ENCODE peak calls at places on chromosomes 5 and 9, in nine cellular contexts. One of them, this sample, is unnamed.

GRCh38 chr9:12696931-12697622 is 3.9 kb downstream of the TYRP1 start:
- DNase-seq in sciatic nerve: no peak
- DNase-seq in choroid plexus epithelial cell: no peak
- DNase-seq in cardiac fibroblast: no peak
- DNase-seq in memory B cell: no peak
- DNase-seq in posterior cingulate gyrus: no peak
- DNase-seq in kidney tubule cell: no peak
- DNase-seq in activated CD4-positive, alpha-beta T cell treated with anti-CD3 and anti-CD28 coated beads for 48 hours: no peak
- DNase-seq in chondrocyte: no peak
- DNase-seq in this sample: no peak

GRCh38 chr5:169717298-169717697 is 80.2 kb downstream of the DOCK2 start:
- DNase-seq in sciatic nerve: no peak
- DNase-seq in choroid plexus epithelial cell: peak; percentile 35
- DNase-seq in cardiac fibroblast: peak; percentile 80
- DNase-seq in memory B cell: no peak
- DNase-seq in posterior cingulate gyrus: no peak
- DNase-seq in kidney tubule cell: peak; percentile 60
- DNase-seq in activated CD4-positive, alpha-beta T cell treated with anti-CD3 and anti-CD28 coated beads for 48 hours: no peak
- DNase-seq in chondrocyte: no peak
- DNase-seq in this sample: peak; percentile 91

GRCh38 chr5:100623719-100624118 is 88.5 kb downstream of the FAM174A start:
- DNase-seq in sciatic nerve: no peak
- DNase-seq in choroid plexus epithelial cell: peak; percentile 78
- DNase-seq in cardiac fibroblast: peak; percentile 65
- DNase-seq in memory B cell: peak; percentile 4
- DNase-seq in posterior cingulate gyrus: no peak
- DNase-seq in kidney tubule cell: peak; percentile 54
- DNase-seq in activated CD4-positive, alpha-beta T cell treated with anti-CD3 and anti-CD28 coated beads for 48 hours: no peak
- DNase-seq in chondrocyte: no peak
- DNase-seq in this sample: no peak

GRCh38 chr5:91357012-91357634 is 26.0 kb downstream of the ARRDC3 start:
- DNase-seq in sciatic nerve: no peak
- DNase-seq in choroid plexus epithelial cell: no peak
- DNase-seq in cardiac fibroblast: no peak
- DNase-seq in memory B cell: no peak
- DNase-seq in posterior cingulate gyrus: no peak
- DNase-seq in kidney tubule cell: no peak
- DNase-seq in activated CD4-positive, alpha-beta T cell treated with anti-CD3 and anti-CD28 coated beads for 48 hours: no peak
- DNase-seq in chondrocyte: no peak
- DNase-seq in this sample: no peak

GRCh38 chr5:130571076-130571475 is 594.0 kb downstream of the HINT1 start:
- DNase-seq in sciatic nerve: no peak
- DNase-seq in choroid plexus epithelial cell: peak; percentile 87
- DNase-seq in cardiac fibroblast: peak; percentile 81
- DNase-seq in memory B cell: no peak
- DNase-seq in posterior cingulate gyrus: no peak
- DNase-seq in kidney tubule cell: no peak
- DNase-seq in activated CD4-positive, alpha-beta T cell treated with anti-CD3 and anti-CD28 coated beads for 48 hours: no peak
- DNase-seq in chondrocyte: no peak
- DNase-seq in this sample: no peak

GRCh38 chr9:74444389-74444788 is 52.7 kb upstream of the RORB start:
- DNase-seq in sciatic nerve: no peak
- DNase-seq in choroid plexus epithelial cell: no peak
- DNase-seq in cardiac fibroblast: no peak
- DNase-seq in memory B cell: no peak
- DNase-seq in posterior cingulate gyrus: peak; percentile 27
- DNase-seq in kidney tubule cell: no peak
- DNase-seq in activated CD4-positive, alpha-beta T cell treated with anti-CD3 and anti-CD28 coated beads for 48 hours: no peak
- DNase-seq in chondrocyte: no peak
- DNase-seq in this sample: no peak

GRCh38 chr9:33473216-33473615 is 508 bp downstream of the NOL6 start:
- DNase-seq in sciatic nerve: no peak
- DNase-seq in choroid plexus epithelial cell: no peak
- DNase-seq in cardiac fibroblast: no peak
- DNase-seq in memory B cell: no peak
- DNase-seq in posterior cingulate gyrus: no peak
- DNase-seq in kidney tubule cell: no peak
- DNase-seq in activated CD4-positive, alpha-beta T cell treated with anti-CD3 and anti-CD28 coated beads for 48 hours: no peak
- DNase-seq in chondrocyte: peak; percentile 39
- DNase-seq in this sample: no peak

GRCh38 chr9:136179101-136179616 is 25.8 kb downstream of the LHX3 start:
- DNase-seq in sciatic nerve: no peak
- DNase-seq in choroid plexus epithelial cell: no peak
- DNase-seq in cardiac fibroblast: no peak
- DNase-seq in memory B cell: no peak
- DNase-seq in posterior cingulate gyrus: no peak
- DNase-seq in kidney tubule cell: no peak
- DNase-seq in activated CD4-positive, alpha-beta T cell treated with anti-CD3 and anti-CD28 coated beads for 48 hours: no peak
- DNase-seq in chondrocyte: no peak
- DNase-seq in this sample: no peak

GRCh38 chr5:113435571-113435970 is 782 bp upstream of the TSSK1B start:
- DNase-seq in sciatic nerve: no peak
- DNase-seq in choroid plexus epithelial cell: no peak
- DNase-seq in cardiac fibroblast: no peak
- DNase-seq in memory B cell: no peak
- DNase-seq in posterior cingulate gyrus: no peak
- DNase-seq in kidney tubule cell: no peak
- DNase-seq in activated CD4-positive, alpha-beta T cell treated with anti-CD3 and anti-CD28 coated beads for 48 hours: no peak
- DNase-seq in chondrocyte: no peak
- DNase-seq in this sample: no peak

GRCh38 chr9:127793093-127793708 is 7.4 kb downstream of the CDK9 start:
- DNase-seq in sciatic nerve: no peak
- DNase-seq in choroid plexus epithelial cell: no peak
- DNase-seq in cardiac fibroblast: no peak
- DNase-seq in memory B cell: no peak
- DNase-seq in posterior cingulate gyrus: no peak
- DNase-seq in kidney tubule cell: no peak
- DNase-seq in activated CD4-positive, alpha-beta T cell treated with anti-CD3 and anti-CD28 coated beads for 48 hours: no peak
- DNase-seq in chondrocyte: no peak
- DNase-seq in this sample: no peak

GRCh38 chr5:4212981-4213819 is 617.6 kb downstream of the IRX1 start:
- DNase-seq in sciatic nerve: no peak
- DNase-seq in choroid plexus epithelial cell: no peak
- DNase-seq in cardiac fibroblast: no peak
- DNase-seq in memory B cell: no peak
- DNase-seq in posterior cingulate gyrus: no peak
- DNase-seq in kidney tubule cell: no peak
- DNase-seq in activated CD4-positive, alpha-beta T cell treated with anti-CD3 and anti-CD28 coated beads for 48 hours: no peak
- DNase-seq in chondrocyte: no peak
- DNase-seq in this sample: no peak

GRCh38 chr5:93192683-93193082 is 388.3 kb downstream of the NR2F1-AS1 start:
- DNase-seq in sciatic nerve: no peak
- DNase-seq in choroid plexus epithelial cell: no peak
- DNase-seq in cardiac fibroblast: no peak
- DNase-seq in memory B cell: no peak
- DNase-seq in posterior cingulate gyrus: no peak
- DNase-seq in kidney tubule cell: no peak
- DNase-seq in activated CD4-positive, alpha-beta T cell treated with anti-CD3 and anti-CD28 coated beads for 48 hours: no peak
- DNase-seq in chondrocyte: no peak
- DNase-seq in this sample: no peak

GRCh38 chr9:113131689-113132151 is 19.1 kb upstream of the SLC31A2 start:
- DNase-seq in sciatic nerve: no peak
- DNase-seq in choroid plexus epithelial cell: peak; percentile 51
- DNase-seq in cardiac fibroblast: peak; percentile 45
- DNase-seq in memory B cell: no peak
- DNase-seq in posterior cingulate gyrus: no peak
- DNase-seq in kidney tubule cell: peak; percentile 15
- DNase-seq in activated CD4-positive, alpha-beta T cell treated with anti-CD3 and anti-CD28 coated beads for 48 hours: no peak
- DNase-seq in chondrocyte: no peak
- DNase-seq in this sample: no peak

GRCh38 chr9:113992276-113992951 is 85.7 kb downstream of the AMBP start:
- DNase-seq in sciatic nerve: peak; percentile 33
- DNase-seq in choroid plexus epithelial cell: no peak
- DNase-seq in cardiac fibroblast: no peak
- DNase-seq in memory B cell: no peak
- DNase-seq in posterior cingulate gyrus: peak; percentile 82
- DNase-seq in kidney tubule cell: no peak
- DNase-seq in activated CD4-positive, alpha-beta T cell treated with anti-CD3 and anti-CD28 coated beads for 48 hours: no peak
- DNase-seq in chondrocyte: no peak
- DNase-seq in this sample: peak; percentile 4

GRCh38 chr5:154647760-154648143 is 107.4 kb upstream of the LARP1 start:
- DNase-seq in sciatic nerve: no peak
- DNase-seq in choroid plexus epithelial cell: peak; percentile 10
- DNase-seq in cardiac fibroblast: peak; percentile 14
- DNase-seq in memory B cell: no peak
- DNase-seq in posterior cingulate gyrus: no peak
- DNase-seq in kidney tubule cell: peak; percentile 17
- DNase-seq in activated CD4-positive, alpha-beta T cell treated with anti-CD3 and anti-CD28 coated beads for 48 hours: no peak
- DNase-seq in chondrocyte: peak; percentile 19
- DNase-seq in this sample: no peak

GRCh38 chr9:129879103-129879699 is 43.9 kb downstream of the USP20 start:
- DNase-seq in sciatic nerve: no peak
- DNase-seq in choroid plexus epithelial cell: no peak
- DNase-seq in cardiac fibroblast: no peak
- DNase-seq in memory B cell: no peak
- DNase-seq in posterior cingulate gyrus: no peak
- DNase-seq in kidney tubule cell: no peak
- DNase-seq in activated CD4-positive, alpha-beta T cell treated with anti-CD3 and anti-CD28 coated beads for 48 hours: no peak
- DNase-seq in chondrocyte: no peak
- DNase-seq in this sample: no peak

GRCh38 chr9:127980056-127980705 is 608 bp downstream of the EEIG1 start:
- DNase-seq in sciatic nerve: peak; percentile 75
- DNase-seq in choroid plexus epithelial cell: peak; percentile 18
- DNase-seq in cardiac fibroblast: no peak
- DNase-seq in memory B cell: peak; percentile 76
- DNase-seq in posterior cingulate gyrus: no peak
- DNase-seq in kidney tubule cell: peak; percentile 58
- DNase-seq in activated CD4-positive, alpha-beta T cell treated with anti-CD3 and anti-CD28 coated beads for 48 hours: peak; percentile 53
- DNase-seq in chondrocyte: no peak
- DNase-seq in this sample: peak; percentile 27

GRCh38 chr5:144566747-144567415 is 396.2 kb downstream of the KCTD16 start:
- DNase-seq in sciatic nerve: no peak
- DNase-seq in choroid plexus epithelial cell: no peak
- DNase-seq in cardiac fibroblast: peak; percentile 47
- DNase-seq in memory B cell: no peak
- DNase-seq in posterior cingulate gyrus: no peak
- DNase-seq in kidney tubule cell: peak; percentile 21
- DNase-seq in activated CD4-positive, alpha-beta T cell treated with anti-CD3 and anti-CD28 coated beads for 48 hours: no peak
- DNase-seq in chondrocyte: no peak
- DNase-seq in this sample: no peak

GRCh38 chr5:82911902-82912301 is 165.3 kb downstream of the TMEM167A start:
- DNase-seq in sciatic nerve: no peak
- DNase-seq in choroid plexus epithelial cell: no peak
- DNase-seq in cardiac fibroblast: no peak
- DNase-seq in memory B cell: no peak
- DNase-seq in posterior cingulate gyrus: no peak
- DNase-seq in kidney tubule cell: no peak
- DNase-seq in activated CD4-positive, alpha-beta T cell treated with anti-CD3 and anti-CD28 coated beads for 48 hours: peak; percentile 17
- DNase-seq in chondrocyte: no peak
- DNase-seq in this sample: no peak

GRCh38 chr5:131406997-131407638 is 143.3 kb downstream of the CDC42SE2 start:
- DNase-seq in sciatic nerve: no peak
- DNase-seq in choroid plexus epithelial cell: no peak
- DNase-seq in cardiac fibroblast: no peak
- DNase-seq in memory B cell: no peak
- DNase-seq in posterior cingulate gyrus: no peak
- DNase-seq in kidney tubule cell: no peak
- DNase-seq in activated CD4-positive, alpha-beta T cell treated with anti-CD3 and anti-CD28 coated beads for 48 hours: no peak
- DNase-seq in chondrocyte: no peak
- DNase-seq in this sample: no peak

GRCh38 chr9:30584559-30584958 is 1799.9 kb upstream of the ACO1 start:
- DNase-seq in sciatic nerve: no peak
- DNase-seq in choroid plexus epithelial cell: no peak
- DNase-seq in cardiac fibroblast: no peak
- DNase-seq in memory B cell: no peak
- DNase-seq in posterior cingulate gyrus: no peak
- DNase-seq in kidney tubule cell: no peak
- DNase-seq in activated CD4-positive, alpha-beta T cell treated with anti-CD3 and anti-CD28 coated beads for 48 hours: no peak
- DNase-seq in chondrocyte: no peak
- DNase-seq in this sample: no peak

GRCh38 chr9:127833555-127833954 is 20.9 kb downstream of the ENG start:
- DNase-seq in sciatic nerve: no peak
- DNase-seq in choroid plexus epithelial cell: no peak
- DNase-seq in cardiac fibroblast: peak; percentile 59
- DNase-seq in memory B cell: no peak
- DNase-seq in posterior cingulate gyrus: no peak
- DNase-seq in kidney tubule cell: no peak
- DNase-seq in activated CD4-positive, alpha-beta T cell treated with anti-CD3 and anti-CD28 coated beads for 48 hours: no peak
- DNase-seq in chondrocyte: no peak
- DNase-seq in this sample: no peak

GRCh38 chr5:140598836-140599235 is 34.1 kb downstream of the CD14 start:
- DNase-seq in sciatic nerve: no peak
- DNase-seq in choroid plexus epithelial cell: no peak
- DNase-seq in cardiac fibroblast: no peak
- DNase-seq in memory B cell: no peak
- DNase-seq in posterior cingulate gyrus: no peak
- DNase-seq in kidney tubule cell: no peak
- DNase-seq in activated CD4-positive, alpha-beta T cell treated with anti-CD3 and anti-CD28 coated beads for 48 hours: no peak
- DNase-seq in chondrocyte: no peak
- DNase-seq in this sample: no peak

GRCh38 chr9:36882117-36882465 is 152.0 kb downstream of the PAX5 start:
- DNase-seq in sciatic nerve: no peak
- DNase-seq in choroid plexus epithelial cell: no peak
- DNase-seq in cardiac fibroblast: no peak
- DNase-seq in memory B cell: no peak
- DNase-seq in posterior cingulate gyrus: no peak
- DNase-seq in kidney tubule cell: no peak
- DNase-seq in activated CD4-positive, alpha-beta T cell treated with anti-CD3 and anti-CD28 coated beads for 48 hours: no peak
- DNase-seq in chondrocyte: no peak
- DNase-seq in this sample: no peak

GRCh38 chr5:40410939-40411635 is 268.6 kb upstream of the PTGER4 start:
- DNase-seq in sciatic nerve: no peak
- DNase-seq in choroid plexus epithelial cell: peak; percentile 87
- DNase-seq in cardiac fibroblast: peak; percentile 73
- DNase-seq in memory B cell: no peak
- DNase-seq in posterior cingulate gyrus: no peak
- DNase-seq in kidney tubule cell: no peak
- DNase-seq in activated CD4-positive, alpha-beta T cell treated with anti-CD3 and anti-CD28 coated beads for 48 hours: no peak
- DNase-seq in chondrocyte: no peak
- DNase-seq in this sample: peak; percentile 63

GRCh38 chr5:139633295-139634027 is 14.7 kb upstream of the CXXC5 start:
- DNase-seq in sciatic nerve: peak; percentile 84
- DNase-seq in choroid plexus epithelial cell: peak; percentile 85
- DNase-seq in cardiac fibroblast: peak; percentile 78
- DNase-seq in memory B cell: peak; percentile 68
- DNase-seq in posterior cingulate gyrus: peak; percentile 66
- DNase-seq in kidney tubule cell: peak; percentile 80
- DNase-seq in activated CD4-positive, alpha-beta T cell treated with anti-CD3 and anti-CD28 coated beads for 48 hours: peak; percentile 74
- DNase-seq in chondrocyte: no peak
- DNase-seq in this sample: peak; percentile 39